ENCODE peak calls at places on chromosomes 2 and 18, in six cellular contexts. One of them, this sample, is unnamed. For H3K27me3 and H3K4me1, the result is how much of the 10 kb centered on the place peaks cover.

GRCh38 chr2:196431957-196432356 is 207.6 kb upstream of the CCDC150 start:
- DNase-seq in endodermal cell: peak
- DNase-seq in K562: no peak
- DNase-seq in upper lobe of right lung: no peak
- DNase-seq in prostate gland: no peak
- DNase-seq in CD8-positive, alpha-beta T cell: no peak
- DNase-seq in this sample: no peak

GRCh38 chr2:189522435-189523151 is 58.0 kb downstream of the SLC40A1 start:
- DNase-seq in CD8-positive, alpha-beta T cell: no peak
- DNase-seq in upper lobe of right lung: no peak
- DNase-seq in K562: no peak
- DNase-seq in endodermal cell: no peak
- DNase-seq in prostate gland: no peak
- DNase-seq in this sample: no peak

GRCh38 chr18:48576454-48576766 is 37.6 kb downstream of the CTIF start:
- DNase-seq in CD8-positive, alpha-beta T cell: no peak
- DNase-seq in endodermal cell: no peak
- DNase-seq in K562: no peak
- DNase-seq in upper lobe of right lung: no peak
- DNase-seq in prostate gland: no peak
- DNase-seq in this sample: no peak

GRCh38 chr2:56118474-56118873 is 65.3 kb upstream of the CCDC85A start:
- DNase-seq in CD8-positive, alpha-beta T cell: no peak
- DNase-seq in endodermal cell: peak
- DNase-seq in prostate gland: no peak
- DNase-seq in K562: peak
- DNase-seq in upper lobe of right lung: no peak
- DNase-seq in this sample: no peak

GRCh38 chr2:226553333-226553732 is 246.3 kb downstream of the IRS1 start:
- DNase-seq in prostate gland: no peak
- DNase-seq in upper lobe of right lung: no peak
- DNase-seq in K562: no peak
- DNase-seq in CD8-positive, alpha-beta T cell: no peak
- DNase-seq in endodermal cell: no peak
- DNase-seq in this sample: no peak

GRCh38 chr2:229111744-229112143 is 159.3 kb downstream of the PID1 start:
- DNase-seq in K562: no peak
- DNase-seq in endodermal cell: no peak
- DNase-seq in prostate gland: no peak
- DNase-seq in CD8-positive, alpha-beta T cell: no peak
- DNase-seq in upper lobe of right lung: no peak
- DNase-seq in this sample: no peak

GRCh38 chr2:232942831-232943230 is 70.2 kb downstream of the NGEF start:
- DNase-seq in CD8-positive, alpha-beta T cell: no peak
- DNase-seq in endodermal cell: no peak
- DNase-seq in upper lobe of right lung: no peak
- DNase-seq in K562: no peak
- DNase-seq in prostate gland: no peak
- DNase-seq in this sample: no peak

GRCh38 chr2:237569896-237570295 is 3.5 kb downstream of the PRLH start:
- DNase-seq in prostate gland: no peak
- DNase-seq in upper lobe of right lung: peak
- DNase-seq in endodermal cell: no peak
- DNase-seq in CD8-positive, alpha-beta T cell: no peak
- DNase-seq in K562: no peak
- DNase-seq in this sample: no peak

GRCh38 chr18:53883771-53884170 is 340.7 kb downstream of the MBD2 start:
- DNase-seq in endodermal cell: no peak
- DNase-seq in CD8-positive, alpha-beta T cell: no peak
- DNase-seq in upper lobe of right lung: no peak
- DNase-seq in K562: no peak
- DNase-seq in prostate gland: no peak
- DNase-seq in this sample: no peak

DNA sequence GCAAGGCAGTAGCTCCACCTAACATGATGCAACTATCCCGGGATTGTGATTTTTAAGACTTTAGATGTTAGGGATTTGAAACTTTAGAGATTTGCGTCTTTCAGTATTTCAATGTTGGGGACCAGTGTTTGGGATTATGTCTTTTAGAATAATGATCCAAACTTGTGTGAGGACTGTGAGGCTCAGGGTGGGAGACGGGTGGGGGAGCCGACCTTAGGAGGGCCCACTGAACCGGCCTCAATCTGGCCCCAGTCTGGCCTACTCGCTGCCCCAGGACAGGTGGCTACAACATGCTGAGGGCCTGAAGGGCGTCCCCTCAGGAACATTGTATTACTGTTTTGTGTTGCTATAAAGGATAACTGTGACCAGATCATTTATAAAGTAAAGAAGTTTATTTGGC is 10.7 kb downstream of the AMER3 start:
- DNase-seq in CD8-positive, alpha-beta T cell: no peak
- DNase-seq in K562: no peak
- DNase-seq in prostate gland: no peak
- DNase-seq in endodermal cell: no peak
- DNase-seq in upper lobe of right lung: no peak
- DNase-seq in this sample: no peak
- H3K27me3 ChIP-seq in CD8-positive, alpha-beta T cell: under half
- H3K27me3 ChIP-seq in K562: under half
- H3K27me3 ChIP-seq in prostate gland: under half
- H3K27me3 ChIP-seq in endodermal cell: under half
- H3K27me3 ChIP-seq in upper lobe of right lung: under half
- H3K27me3 ChIP-seq in this sample: under half

GRCh38 chr2:55116598-55116964 is 66.3 kb upstream of the RTN4 start:
- DNase-seq in endodermal cell: no peak
- DNase-seq in K562: no peak
- DNase-seq in prostate gland: no peak
- DNase-seq in CD8-positive, alpha-beta T cell: no peak
- DNase-seq in upper lobe of right lung: no peak
- DNase-seq in this sample: no peak
- H3K4me1 ChIP-seq in endodermal cell: under half
- H3K4me1 ChIP-seq in K562: under half
- H3K4me1 ChIP-seq in prostate gland: under half
- H3K4me1 ChIP-seq in CD8-positive, alpha-beta T cell: under half
- H3K4me1 ChIP-seq in upper lobe of right lung: under half
- H3K4me1 ChIP-seq in this sample: under half

GRCh38 chr18:76914314-76914713 is 92.0 kb downstream of the ZNF236 start:
- DNase-seq in K562: no peak
- DNase-seq in CD8-positive, alpha-beta T cell: no peak
- DNase-seq in prostate gland: no peak
- DNase-seq in endodermal cell: no peak
- DNase-seq in upper lobe of right lung: no peak
- DNase-seq in this sample: no peak
- H3K27me3 ChIP-seq in K562: under half
- H3K27me3 ChIP-seq in CD8-positive, alpha-beta T cell: under half
- H3K27me3 ChIP-seq in prostate gland: under half
- H3K27me3 ChIP-seq in endodermal cell: under half
- H3K27me3 ChIP-seq in upper lobe of right lung: under half
- H3K27me3 ChIP-seq in this sample: under half

GRCh38 chr2:173964565-173965371 is 405 bp downstream of the SP3 start:
- DNase-seq in endodermal cell: peak
- DNase-seq in prostate gland: peak
- DNase-seq in K562: peak
- DNase-seq in CD8-positive, alpha-beta T cell: peak
- DNase-seq in upper lobe of right lung: peak
- DNase-seq in this sample: peak

GRCh38 chr2:173962583-173963110 is 2.5 kb downstream of the SP3 start:
- DNase-seq in CD8-positive, alpha-beta T cell: no peak
- DNase-seq in upper lobe of right lung: no peak
- DNase-seq in endodermal cell: no peak
- DNase-seq in K562: no peak
- DNase-seq in prostate gland: no peak
- DNase-seq in this sample: no peak

GRCh38 chr2:173963323-173963816 is 1.8 kb downstream of the SP3 start:
- DNase-seq in prostate gland: no peak
- DNase-seq in endodermal cell: no peak
- DNase-seq in K562: no peak
- DNase-seq in upper lobe of right lung: no peak
- DNase-seq in CD8-positive, alpha-beta T cell: peak
- DNase-seq in this sample: no peak

GRCh38 chr2:173965372-173966025 is at the start of gene SP3:
- DNase-seq in endodermal cell: peak
- DNase-seq in prostate gland: peak
- DNase-seq in upper lobe of right lung: peak
- DNase-seq in K562: peak
- DNase-seq in CD8-positive, alpha-beta T cell: peak
- DNase-seq in this sample: peak

GRCh38 chr2:173963817-173964564 is 1.2 kb downstream of the SP3 start:
- DNase-seq in endodermal cell: peak
- DNase-seq in CD8-positive, alpha-beta T cell: peak
- DNase-seq in prostate gland: peak
- DNase-seq in upper lobe of right lung: peak
- DNase-seq in K562: peak
- DNase-seq in this sample: peak
- H3K4me1 ChIP-seq in endodermal cell: under half
- H3K4me1 ChIP-seq in CD8-positive, alpha-beta T cell: under half
- H3K4me1 ChIP-seq in prostate gland: under half
- H3K4me1 ChIP-seq in upper lobe of right lung: under half
- H3K4me1 ChIP-seq in K562: under half
- H3K4me1 ChIP-seq in this sample: under half

GRCh38 chr2:206274434-206275273 is at the start of gene ZDBF2:
- DNase-seq in CD8-positive, alpha-beta T cell: peak
- DNase-seq in prostate gland: peak
- DNase-seq in endodermal cell: peak
- DNase-seq in K562: peak
- DNase-seq in upper lobe of right lung: peak
- DNase-seq in this sample: peak

GRCh38 chr2:206271066-206271465 is 3.4 kb upstream of the ZDBF2 start:
- DNase-seq in K562: no peak
- DNase-seq in prostate gland: no peak
- DNase-seq in endodermal cell: no peak
- DNase-seq in upper lobe of right lung: no peak
- DNase-seq in CD8-positive, alpha-beta T cell: no peak
- DNase-seq in this sample: no peak

GRCh38 chr2:206277503-206277902 is 3.0 kb downstream of the ZDBF2 start:
- DNase-seq in upper lobe of right lung: no peak
- DNase-seq in endodermal cell: no peak
- DNase-seq in K562: no peak
- DNase-seq in prostate gland: no peak
- DNase-seq in CD8-positive, alpha-beta T cell: no peak
- DNase-seq in this sample: no peak

GRCh38 chr2:206275274-206276160 is 1.1 kb downstream of the ZDBF2 start:
- DNase-seq in endodermal cell: no peak
- DNase-seq in K562: no peak
- DNase-seq in upper lobe of right lung: no peak
- DNase-seq in CD8-positive, alpha-beta T cell: peak
- DNase-seq in prostate gland: no peak
- DNase-seq in this sample: no peak

DNA sequence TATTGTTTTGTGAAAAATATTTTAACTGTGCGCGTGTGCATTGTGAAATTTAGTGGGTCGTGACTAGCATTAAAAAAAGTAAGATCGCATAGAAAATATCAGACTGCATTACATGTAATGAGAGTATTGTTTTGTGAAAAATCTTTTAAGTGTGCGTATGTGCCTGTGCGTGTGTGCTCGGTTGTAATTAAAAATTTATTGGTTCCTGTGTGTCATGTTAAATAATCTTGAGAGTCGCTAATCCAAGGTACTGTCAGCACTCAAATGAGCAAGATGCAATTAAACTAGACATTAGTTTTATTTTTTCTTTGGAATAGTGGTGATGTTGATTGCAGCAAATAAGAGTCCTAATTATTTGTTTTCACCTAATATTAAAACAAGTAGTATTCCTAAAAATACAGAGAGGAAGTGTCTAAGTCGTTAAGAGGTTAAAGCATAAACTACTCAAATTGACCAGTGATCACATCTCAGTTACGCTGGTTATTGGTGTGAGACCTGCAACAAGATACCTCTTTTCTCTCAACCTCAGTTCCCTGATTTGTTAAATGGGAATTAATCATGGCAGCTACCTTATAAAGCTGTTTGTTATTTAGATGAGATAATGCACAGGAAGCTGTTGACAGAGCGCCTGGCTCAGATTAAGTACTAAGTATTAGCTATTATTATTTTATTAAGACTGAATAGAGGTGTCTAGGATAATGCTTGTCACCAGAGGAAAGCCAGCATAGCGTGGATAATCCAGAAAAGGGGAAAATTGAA is 1.9 kb downstream of the ZDBF2 start:
- DNase-seq in upper lobe of right lung: no peak
- DNase-seq in prostate gland: no peak
- DNase-seq in CD8-positive, alpha-beta T cell: no peak
- DNase-seq in K562: no peak
- DNase-seq in endodermal cell: no peak
- DNase-seq in this sample: no peak
- H3K27me3 ChIP-seq in upper lobe of right lung: half or more
- H3K27me3 ChIP-seq in prostate gland: under half
- H3K27me3 ChIP-seq in CD8-positive, alpha-beta T cell: under half
- H3K27me3 ChIP-seq in K562: under half
- H3K27me3 ChIP-seq in endodermal cell: under half
- H3K27me3 ChIP-seq in this sample: under half

DNA sequence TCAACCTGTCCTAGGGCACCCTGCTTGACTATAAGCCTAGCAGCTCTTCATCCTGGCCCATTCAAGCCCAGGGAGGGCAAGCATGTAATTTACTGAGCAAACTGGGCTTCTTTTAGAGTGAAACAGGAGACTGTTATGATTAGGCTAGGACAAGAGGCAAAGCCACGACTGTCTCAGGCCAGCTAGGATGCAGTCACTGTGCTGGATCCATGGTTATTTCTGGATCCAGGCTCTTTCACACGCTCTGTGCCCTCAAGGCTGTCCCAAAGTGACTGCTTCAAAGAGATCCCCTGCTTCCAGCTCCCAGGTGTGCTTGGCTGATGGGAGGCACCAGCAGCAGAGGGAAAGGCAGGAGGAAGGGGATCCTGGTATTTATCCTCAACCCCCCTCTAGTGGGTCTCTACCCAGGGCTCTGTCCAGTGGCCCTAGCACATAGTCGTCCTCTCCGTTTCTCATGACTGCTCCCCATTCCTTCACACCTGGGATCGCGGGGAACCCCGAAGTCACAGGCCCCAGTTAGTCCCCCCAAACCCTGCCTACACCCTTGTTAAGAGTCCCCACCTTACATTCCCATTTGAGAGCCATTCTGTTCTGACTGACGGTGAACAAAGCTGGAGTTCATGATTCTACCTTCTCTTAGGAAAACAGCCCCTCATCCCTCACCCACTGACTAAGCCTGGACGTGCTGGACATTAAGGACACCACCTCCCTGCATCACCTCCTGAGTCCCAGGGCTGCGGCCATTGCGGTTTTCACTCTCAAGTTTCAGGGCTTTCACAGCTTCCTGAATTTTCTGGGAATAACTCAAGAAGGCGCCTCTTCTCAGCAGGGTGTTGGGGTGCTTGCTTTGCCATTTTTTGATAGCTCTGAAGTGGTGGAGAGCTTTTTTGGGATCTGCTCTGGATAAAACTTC is 63.2 kb downstream of the POLR1A start:
- DNase-seq in CD8-positive, alpha-beta T cell: no peak
- DNase-seq in endodermal cell: peak
- DNase-seq in prostate gland: no peak
- DNase-seq in upper lobe of right lung: no peak
- DNase-seq in K562: no peak
- DNase-seq in this sample: no peak
- H3K4me1 ChIP-seq in CD8-positive, alpha-beta T cell: under half
- H3K4me1 ChIP-seq in endodermal cell: under half
- H3K4me1 ChIP-seq in prostate gland: under half
- H3K4me1 ChIP-seq in upper lobe of right lung: under half
- H3K4me1 ChIP-seq in K562: under half
- H3K4me1 ChIP-seq in this sample: under half

GRCh38 chr18:73101977-73102376 is 234.2 kb upstream of the NETO1 start:
- DNase-seq in prostate gland: no peak
- DNase-seq in CD8-positive, alpha-beta T cell: no peak
- DNase-seq in upper lobe of right lung: no peak
- DNase-seq in K562: no peak
- DNase-seq in endodermal cell: no peak
- DNase-seq in this sample: no peak
- H3K27me3 ChIP-seq in prostate gland: under half
- H3K27me3 ChIP-seq in CD8-positive, alpha-beta T cell: under half
- H3K27me3 ChIP-seq in upper lobe of right lung: under half
- H3K27me3 ChIP-seq in K562: under half
- H3K27me3 ChIP-seq in endodermal cell: under half
- H3K27me3 ChIP-seq in this sample: under half